ENCODE peak calls at places on chromosomes 13 and 19, in four cellular contexts. D is astrocyte, Z is fibroblast of mammary gland, B is kidney epithelial cell. P is an unnamed sample.

GRCh38 chr19:34145741-34146202 is 26.5 kb upstream of the LSM14A start:
- DNase-seq in D (peak; percentile 6), Z (peak; percentile 58), B (no peak), P (peak; percentile 54)

GRCh38 chr13:93625536-93625935 is 398.9 kb downstream of the GPC6 start:
- DNase-seq in D (no peak), Z (peak; percentile 48), B (no peak), P (no peak)

GRCh38 chr13:61874970-61875579 is 459.4 kb upstream of the PCDH20 start:
- DNase-seq in D (no peak), Z (no peak), B (no peak), P (no peak)

GRCh38 chr19:35539314-35539713 is 6.1 kb downstream of the GAPDHS start:
- DNase-seq in D (no peak), Z (no peak), B (no peak), P (no peak)

GRCh38 chr19:35090795-35091214 is 24.8 kb upstream of the FXYD3 start:
- DNase-seq in D (no peak), Z (no peak), B (no peak), P (no peak)

GRCh38 chr13:38752726-38753125 is 65.8 kb downstream of the FREM2 start:
- DNase-seq in D (no peak), Z (no peak), B (no peak), P (no peak)

GRCh38 chr19:2615782-2616181 is 86.7 kb downstream of the GNG7 start:
- DNase-seq in D (no peak), Z (no peak), B (no peak), P (no peak)

GRCh38 chr13:43285891-43286602 is 262.7 kb downstream of the DNAJC15 start:
- DNase-seq in D (peak; percentile 76), Z (peak; percentile 72), B (peak; percentile 67), P (no peak)

GRCh38 chr13:111852701-111853100 is 214.2 kb upstream of the SOX1 start:
- DNase-seq in D (no peak), Z (no peak), B (no peak), P (no peak)

GRCh38 chr13:49996166-49996915 is 501 bp upstream of the TRIM13 start:
- DNase-seq in D (peak; percentile 84), Z (peak; percentile 89), B (peak; percentile 39), P (peak; percentile 95)

GRCh38 chr19:49863254-49863934 is 4.0 kb downstream of the PNKP start:
- DNase-seq in D (no peak), Z (no peak), B (no peak), P (no peak)

GRCh38 chr19:55005684-55006488 is 32.2 kb downstream of the GP6 start:
- DNase-seq in D (peak; percentile 71), Z (peak; percentile 9), B (peak; percentile 86), P (no peak)

GRCh38 chr19:12834418-12834943 is at the start of gene RTBDN:
- DNase-seq in D (no peak), Z (no peak), B (no peak), P (no peak)

GRCh38 chr13:88183440-88183839 is 512.3 kb downstream of the SLITRK5 start:
- DNase-seq in D (no peak), Z (no peak), B (no peak), P (no peak)

GRCh38 chr13:111491659-111492058 is 171.2 kb downstream of the TEX29 start:
- DNase-seq in D (no peak), Z (no peak), B (no peak), P (no peak)

GRCh38 chr13:32430018-32430747 is 2.3 kb upstream of the N4BP2L1 start:
- DNase-seq in D (no peak), Z (no peak), B (no peak), P (no peak)

GRCh38 chr19:47821460-47822020 is at the start of gene CRX:
- DNase-seq in D (no peak), Z (no peak), B (no peak), P (no peak)

GRCh38 chr19:49579947-49580263 is 451 bp downstream of the NOSIP start:
- DNase-seq in D (no peak), Z (no peak), B (no peak), P (no peak)

GRCh38 chr19:4980087-4980486 is 11.2 kb downstream of the KDM4B start:
- DNase-seq in D (peak; percentile 53), Z (no peak), B (peak; percentile 42), P (peak; percentile 40)

GRCh38 chr13:24916464-24916863 is 152.5 kb downstream of the RNF17 start:
- DNase-seq in D (no peak), Z (no peak), B (no peak), P (no peak)

GRCh38 chr13:73365681-73366080 is 306.9 kb downstream of the KLF5 start:
- DNase-seq in D (no peak), Z (no peak), B (peak; percentile 21), P (peak; percentile 95)

GRCh38 chr19:2751438-2751830 is 11.6 kb upstream of the SLC39A3 start:
- DNase-seq in D (no peak), Z (no peak), B (no peak), P (no peak)

GRCh38 chr13:30698023-30698422 is 37.3 kb upstream of the ALOX5AP start:
- DNase-seq in D (peak; percentile 86), Z (peak; percentile 86), B (no peak), P (no peak)

GRCh38 chr19:11116507-11116906 is 27.2 kb downstream of the LDLR start:
- DNase-seq in D (no peak), Z (no peak), B (no peak), P (no peak)

GRCh38 chr19:49710372-49710951 is 19.5 kb downstream of the CPT1C start:
- DNase-seq in D (peak; percentile 50), Z (peak; percentile 92), B (peak; percentile 28), P (no peak)

GRCh38 chr13:99217461-99218101 is 16.9 kb downstream of the UBAC2 start:
- DNase-seq in D (no peak), Z (no peak), B (no peak), P (no peak)

GRCh38 chr13:110361365-110361911 is 54.4 kb downstream of the COL4A2 start:
- DNase-seq in D (peak; percentile 64), Z (peak; percentile 60), B (no peak), P (no peak)

GRCh38 chr19:45049073-45049736 is 10.4 kb downstream of the CLASRP start:
- DNase-seq in D (no peak), Z (no peak), B (no peak), P (peak; percentile 65)

GRCh38 chr19:50387176-50387867 is 3.2 kb downstream of the POLD1 start:
- DNase-seq in D (no peak), Z (peak; percentile 76), B (no peak), P (peak; percentile 74)

GRCh38 chr13:113527272-113527958 is 36.9 kb upstream of the DCUN1D2 start:
- DNase-seq in D (no peak), Z (no peak), B (no peak), P (no peak)
- H3K4me3 ChIP-seq in D (no peak overlapping the region), Z (no peak overlapping the region), B (no peak overlapping the region), P (no peak overlapping the region)

DNA sequence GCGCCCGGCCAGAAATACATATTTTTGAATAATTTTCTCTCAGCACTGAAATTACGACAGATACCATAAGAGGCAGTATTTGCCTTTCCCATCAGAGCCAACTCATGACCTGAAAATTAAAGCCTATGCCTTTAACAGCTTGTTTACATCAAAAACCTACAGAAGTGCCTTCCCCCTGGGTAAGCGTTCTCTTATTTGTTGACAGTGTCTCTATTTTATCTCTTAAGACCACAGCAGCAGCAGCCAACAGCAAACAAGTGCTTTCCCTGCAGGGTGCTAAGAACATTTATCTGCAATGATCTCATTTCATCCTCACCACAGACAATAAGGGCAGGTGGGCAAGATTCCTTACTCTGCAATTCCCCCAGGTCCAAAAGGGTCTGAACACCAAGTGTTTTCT is 6.0 kb downstream of the AKAP8L start:
- DNase-seq in D (no peak), Z (no peak), B (no peak), P (no peak)
- TF ChIP-seq CTCF in D (no peak), Z (no peak), B (no peak), P (no peak)

DNA sequence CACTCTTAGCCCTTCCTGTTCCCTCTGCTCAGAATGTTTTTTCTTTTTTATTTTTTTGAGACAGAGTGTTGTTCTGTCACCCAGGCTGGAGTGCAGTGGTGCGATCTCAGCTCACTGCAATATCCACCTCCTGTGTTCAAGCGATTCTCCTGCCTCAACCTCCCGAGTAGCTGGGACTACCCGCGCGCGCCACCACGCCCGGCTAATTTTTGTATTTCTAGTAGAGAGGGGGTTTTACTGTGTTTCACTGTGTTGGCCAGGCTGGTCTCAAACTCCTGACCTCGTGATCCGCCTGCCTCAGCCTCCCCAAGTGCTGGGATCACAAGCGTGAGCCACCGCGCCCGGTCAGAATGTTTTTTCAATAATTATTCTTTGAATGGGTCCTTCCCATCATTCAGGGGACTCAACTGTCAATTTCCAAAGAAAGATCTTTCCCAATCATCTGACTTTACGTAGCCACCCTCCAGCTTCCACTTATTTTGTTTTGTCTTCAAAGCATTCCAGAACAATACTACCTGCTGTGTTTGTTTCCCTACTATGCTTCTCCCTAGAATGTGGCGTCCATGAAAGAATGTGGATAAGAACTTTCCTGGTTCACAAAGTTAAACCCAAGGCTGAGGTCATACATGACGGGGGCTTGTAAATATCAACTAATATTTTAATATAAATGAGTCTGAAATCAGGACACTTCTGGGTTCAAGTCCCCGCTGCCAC is 1.2 kb downstream of the NDUFA7 start:
- DNase-seq in D (no peak), Z (no peak), B (no peak), P (no peak)
- H3K4me3 ChIP-seq in D (peak overlapping the region; percentile 97), Z (peak overlapping the region; percentile 99), B (peak overlapping the region; percentile 76), P (peak overlapping the region; percentile 100)

GRCh38 chr13:100573121-100573520 is 15.5 kb downstream of the GGACT start:
- DNase-seq in D (peak; percentile 56), Z (peak; percentile 86), B (peak; percentile 26), P (peak; percentile 88)
- TF ChIP-seq CTCF in D (peak; percentile 67), Z (peak; percentile 80), B (peak; percentile 71), P (peak; percentile 81)

GRCh38 chr19:6765738-6766356 is 1.4 kb downstream of the SH2D3A start:
- DNase-seq in D (no peak), Z (no peak), B (peak; percentile 51), P (peak; percentile 95)

GRCh38 chr19:6768236-6768785 is 1.1 kb upstream of the SH2D3A start:
- DNase-seq in D (no peak), Z (no peak), B (no peak), P (no peak)

GRCh38 chr19:6767357-6768235 is at the start of gene SH2D3A:
- DNase-seq in D (no peak), Z (no peak), B (no peak), P (peak; percentile 98)

GRCh38 chr19:6766357-6767080 is 716 bp downstream of the SH2D3A start:
- DNase-seq in D (no peak), Z (no peak), B (no peak), P (peak; percentile 77)

GRCh38 chr19:6767081-6767356 is 216 bp downstream of the SH2D3A start:
- DNase-seq in D (no peak), Z (no peak), B (no peak), P (peak; percentile 66)
- H3K4me3 ChIP-seq in D (no peak overlapping the region), Z (no peak overlapping the region), B (peak overlapping the region; percentile 65), P (peak overlapping the region; percentile 57)

DNA sequence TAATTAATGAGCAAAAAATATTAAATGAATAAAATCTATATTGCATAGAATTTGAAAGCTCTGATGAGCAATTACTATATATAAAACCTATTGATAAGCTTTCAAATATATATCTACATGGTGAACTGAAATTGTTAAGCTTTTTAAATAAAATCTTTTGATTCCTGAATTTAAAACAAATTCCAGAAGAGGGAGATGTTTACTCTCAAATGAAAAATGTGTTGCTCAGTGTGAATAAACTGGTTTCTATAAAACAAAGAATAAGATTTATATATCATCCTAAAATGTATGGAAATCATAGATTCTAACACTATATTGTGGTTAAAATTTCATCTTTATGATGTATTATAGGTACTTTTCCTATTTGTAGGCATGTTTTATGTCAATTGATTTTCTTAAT is 171.5 kb upstream of the SLITRK6 start:
- DNase-seq in D (no peak), Z (peak; percentile 2), B (no peak), P (peak; percentile 40)
- TF ChIP-seq CTCF in D (peak; percentile 9), Z (no peak), B (no peak), P (peak; percentile 13)